ENCODE peak calls at places on chromosomes 13 and 19, in six cellular contexts. D is left ventricle myocardium inferior, Z is fibroblast of lung, Q is foreskin fibroblast, S is colonic mucosa, P is fibroblast of pulmonary artery. W is an unnamed sample.

GRCh38 chr13:25912961-25913360 is 138.9 kb downstream of the SHISA2 start:
- DNase-seq in S (no peak), Z (no peak), D (no peak), Q (no peak), P (no peak), W (no peak)

GRCh38 chr19:40623403-40624239 is 22.5 kb downstream of the LTBP4 start:
- DNase-seq in D (no peak), Q (no peak), P (peak; percentile 49), Z (peak; percentile 47), S (peak; percentile 92), W (peak; percentile 87)

GRCh38 chr19:8242212-8242821 is 33.1 kb downstream of the CERS4 start:
- DNase-seq in Z (no peak), D (no peak), S (no peak), Q (no peak), P (no peak), W (no peak)

GRCh38 chr13:94419304-94419943 is 60.1 kb downstream of the DCT start:
- DNase-seq in S (no peak), D (no peak), P (peak; percentile 84), Q (peak; percentile 61), Z (peak; percentile 83), W (peak; percentile 48)

GRCh38 chr13:99948907-99949656 is 22.5 kb downstream of the ZIC5 start:
- DNase-seq in Z (no peak), P (no peak), Q (no peak), D (no peak), S (peak; percentile 59), W (no peak)

GRCh38 chr19:2309734-2310362 is 1.9 kb upstream of the LINGO3 start:
- DNase-seq in P (peak; percentile 20), Z (peak; percentile 30), S (no peak), D (no peak), Q (peak; percentile 61), W (peak; percentile 45)

GRCh38 chr13:45851171-45851889 is at the start of gene SIAH3:
- DNase-seq in D (no peak), Q (peak; percentile 64), P (peak; percentile 18), Z (peak; percentile 21), S (no peak), W (no peak)

GRCh38 chr13:101916108-101916757 is 463.8 kb downstream of the ITGBL1 start:
- DNase-seq in D (peak; percentile 38), S (no peak), P (peak; percentile 2), Z (peak; percentile 19), Q (peak; percentile 63), W (peak; percentile 32)

GRCh38 chr13:112703935-112704633 is 14.2 kb downstream of the ATP11A start:
- DNase-seq in Q (no peak), P (no peak), D (no peak), S (no peak), Z (no peak), W (no peak)

GRCh38 chr19:46697142-46697960 is 19.6 kb downstream of the PRKD2 start:
- DNase-seq in D (peak; percentile 89), Q (peak; percentile 94), P (peak; percentile 53), S (peak; percentile 97), Z (peak; percentile 71), W (peak; percentile 72)

GRCh38 chr13:44972956-44973581 is 16.2 kb downstream of the NUFIP1 start:
- DNase-seq in Q (peak; percentile 61), S (no peak), D (no peak), Z (peak; percentile 54), P (peak; percentile 55), W (peak; percentile 46)

GRCh38 chr13:50358715-50359367 is 343.6 kb downstream of the KCNRG start:
- DNase-seq in D (no peak), Z (no peak), S (no peak), P (no peak), Q (no peak), W (no peak)

GRCh38 chr19:29275266-29275665 is 62.3 kb upstream of the UQCRFS1 start:
- DNase-seq in S (no peak), Q (no peak), Z (no peak), P (no peak), D (no peak), W (no peak)

GRCh38 chr19:17721821-17722220 is 2.5 kb downstream of the MAP1S start:
- DNase-seq in P (peak; percentile 34), D (peak; percentile 51), Q (peak; percentile 81), Z (no peak), S (no peak), W (no peak)

GRCh38 chr19:887072-887471 is 5.9 kb downstream of the MED16 start:
- DNase-seq in P (peak; percentile 67), S (no peak), D (no peak), Z (peak; percentile 59), Q (peak; percentile 89), W (peak; percentile 80)

GRCh38 chr13:51912511-51913225 is 50.9 kb downstream of the CCDC70 start:
- DNase-seq in Z (no peak), D (no peak), P (no peak), Q (no peak), S (no peak), W (no peak)

GRCh38 chr19:8240274-8241229 is 31.4 kb downstream of the CERS4 start:
- DNase-seq in P (peak; percentile 96), D (peak; percentile 89), Q (peak; percentile 95), S (peak; percentile 74), Z (peak; percentile 95), W (peak; percentile 91)

GRCh38 chr13:106619688-106620555 is 52.0 kb upstream of the ARGLU1 start:
- DNase-seq in D (no peak), Q (peak; percentile 78), P (peak; percentile 78), Z (peak; percentile 81), S (peak; percentile 46), W (peak; percentile 70)

GRCh38 chr13:21735621-21736401 is 64.9 kb downstream of the FGF9 start:
- DNase-seq in Q (no peak), Z (no peak), S (no peak), P (no peak), D (peak; percentile 24), W (no peak)

GRCh38 chr19:7010722-7011593 is 10.3 kb downstream of the MBD3L2B start:
- DNase-seq in Q (no peak), D (no peak), P (no peak), Z (no peak), S (peak; percentile 4), W (no peak)

GRCh38 chr13:20395061-20395916 is 130.4 kb downstream of the CRYL1 start:
- DNase-seq in Z (no peak), P (no peak), S (no peak), Q (no peak), D (no peak), W (no peak)

GRCh38 chr13:62879071-62879470 is 1463.4 kb upstream of the PCDH20 start:
- DNase-seq in Q (peak; percentile 61), P (peak; percentile 33), S (no peak), Z (peak; percentile 5), D (no peak), W (peak; percentile 60)

GRCh38 chr13:95296326-95296939 is 4.8 kb downstream of the ABCC4 start:
- DNase-seq in D (peak; percentile 42), Z (no peak), S (peak; percentile 73), Q (peak; percentile 44), P (peak; percentile 39), W (no peak)

GRCh38 chr19:58400916-58401824 is 5.7 kb downstream of the RNF225 start:
- DNase-seq in Q (peak; percentile 100), P (peak; percentile 100), D (peak; percentile 100), S (peak; percentile 100), Z (peak; percentile 99), W (peak; percentile 100)
- H3K4me3 ChIP-seq in Q (peak overlapping the region; percentile 62), P (peak overlapping the region; percentile 63), D (peak overlapping the region; percentile 74), S (peak overlapping the region; percentile 63), Z (peak overlapping the region; percentile 68), W (peak overlapping the region; percentile 69)

GRCh38 chr13:39284801-39285388 is 246.6 kb downstream of the NHLRC3 start:
- DNase-seq in Q (peak; percentile 11), S (no peak), P (peak; percentile 17), Z (peak; percentile 21), D (peak; percentile 27), W (no peak)
- TF ChIP-seq CTCF in Q (peak; percentile 16), S (no peak), P (peak; percentile 19), Z (peak; percentile 8), D (peak; percentile 32), W (peak; percentile 1)

GRCh38 chr19:4815426-4816387 is 15.8 kb downstream of the TICAM1 start:
- DNase-seq in Z (peak; percentile 93), D (peak; percentile 85), P (peak; percentile 94), Q (peak; percentile 96), S (peak; percentile 94), W (peak; percentile 91)
- H3K4me3 ChIP-seq in Z (no peak overlapping the region), D (peak overlapping the region; percentile 52), P (no peak overlapping the region), Q (no peak overlapping the region), S (peak overlapping the region; percentile 6), W (peak overlapping the region; percentile 1)

DNA sequence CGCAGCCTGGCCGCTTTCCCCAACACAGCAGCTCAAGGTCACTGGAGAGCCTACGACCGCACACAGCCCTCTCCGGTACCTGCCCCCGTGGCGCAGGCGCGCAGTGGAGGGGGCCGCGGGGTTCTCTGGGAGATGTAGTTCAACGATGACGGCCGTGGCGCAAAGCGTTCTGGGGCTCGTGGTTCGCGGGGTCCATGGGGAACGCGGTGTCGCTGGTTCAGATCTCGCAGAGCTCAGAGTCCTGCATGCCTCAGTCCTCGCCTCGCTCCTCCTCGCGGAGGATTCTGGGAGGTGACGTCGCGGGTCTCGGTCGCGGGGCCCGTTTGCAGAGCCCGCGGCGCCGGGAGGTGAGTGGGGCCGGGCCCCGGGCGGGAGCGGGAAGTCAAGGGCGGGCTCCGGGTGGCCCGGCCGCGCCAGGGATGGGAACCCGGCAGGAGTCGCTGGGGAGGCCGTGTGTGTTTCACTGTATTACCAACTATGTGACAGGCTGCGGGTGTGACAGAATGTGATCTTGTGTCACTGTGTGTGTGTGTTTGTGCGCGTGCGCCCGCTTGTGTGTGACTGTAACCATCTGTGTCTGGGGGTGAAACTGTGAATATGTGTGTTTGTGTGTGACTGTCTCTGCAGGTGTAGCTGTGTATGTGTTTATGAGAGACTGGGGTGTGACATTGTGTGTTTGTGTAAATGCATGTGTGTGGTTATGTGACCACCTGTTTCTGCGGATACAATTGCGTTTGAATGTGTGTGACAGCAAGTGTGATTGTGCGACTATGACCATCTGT is at the start of gene ZNF527:
- DNase-seq in Z (peak; percentile 97), S (peak; percentile 98), D (peak; percentile 98), Q (peak; percentile 99), P (peak; percentile 98), W (peak; percentile 98)
- TF ChIP-seq CTCF in Z (no peak), S (no peak), D (peak; percentile 20), Q (no peak), P (no peak), W (peak; percentile 12)

DNA sequence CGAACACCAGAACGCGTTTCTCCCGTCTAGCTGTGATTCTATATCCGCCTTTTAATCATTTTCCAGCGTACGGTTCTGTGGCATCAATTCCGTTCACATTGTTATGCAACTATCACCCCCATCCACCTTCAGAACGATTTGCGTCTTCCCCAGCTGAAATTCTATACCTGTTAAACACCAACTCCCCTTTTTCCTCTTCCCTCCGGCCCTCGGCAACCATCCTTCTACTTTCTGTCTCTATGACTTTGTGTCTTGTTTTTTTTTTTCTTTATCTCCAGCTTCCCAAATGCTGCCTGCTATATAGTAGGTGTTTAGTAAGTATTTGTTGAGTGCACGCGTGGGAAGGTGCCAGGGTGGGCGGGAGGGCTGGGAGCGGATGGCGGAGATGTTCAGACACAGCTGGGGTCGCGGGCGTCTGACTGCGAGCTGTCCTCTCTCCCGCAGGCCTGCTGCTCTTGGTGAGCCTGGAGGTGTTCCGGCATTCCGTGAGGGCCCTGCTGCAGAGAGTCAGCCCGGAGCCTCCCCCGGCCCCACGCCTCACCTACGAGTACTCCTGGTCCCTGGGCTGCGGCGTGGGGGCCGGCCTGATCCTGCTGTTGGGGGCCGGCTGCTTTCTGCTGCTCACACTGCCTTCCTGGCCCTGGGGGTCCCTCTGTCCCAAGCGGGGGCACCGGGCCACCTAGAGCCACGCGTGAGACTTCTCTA is 20.2 kb downstream of the CACNG6 start:
- DNase-seq in P (no peak), Z (no peak), Q (no peak), S (no peak), D (no peak), W (no peak)
- H3K4me3 ChIP-seq in P (no peak overlapping the region), Z (no peak overlapping the region), Q (no peak overlapping the region), S (no peak overlapping the region), D (no peak overlapping the region), W (no peak overlapping the region)

GRCh38 chr13:39765801-39766463 is 110.5 kb downstream of the COG6 start:
- DNase-seq in Z (peak; percentile 39), D (peak; percentile 35), S (peak; percentile 77), Q (peak; percentile 66), P (no peak), W (peak; percentile 56)
- TF ChIP-seq CTCF in Z (no peak), D (peak; percentile 58), S (peak; percentile 43), Q (no peak), P (peak; percentile 4), W (peak; percentile 38)